ENCODE peak calls at places on chromosomes 2 and 18, in four cellular contexts. One of them, this sample, is unnamed.

GRCh38 chr2:238228700-238229099 is 11.1 kb downstream of the HES6 start:
- DNase-seq in neural progenitor cell: no peak
- DNase-seq in endothelial cell of umbilical vein: no peak
- DNase-seq in fibroblast of lung: no peak
- DNase-seq in this sample: no peak

GRCh38 chr18:59402432-59403090 is 43.5 kb upstream of the LMAN1 start:
- DNase-seq in neural progenitor cell: peak
- DNase-seq in endothelial cell of umbilical vein: peak
- DNase-seq in fibroblast of lung: peak
- DNase-seq in this sample: peak

GRCh38 chr2:97733341-97734035 is 20.1 kb downstream of the ZAP70 start:
- DNase-seq in neural progenitor cell: no peak
- DNase-seq in endothelial cell of umbilical vein: no peak
- DNase-seq in fibroblast of lung: no peak
- DNase-seq in this sample: no peak

GRCh38 chr2:126970583-126970982 is 71.9 kb downstream of the TEX51 start:
- DNase-seq in neural progenitor cell: peak
- DNase-seq in endothelial cell of umbilical vein: no peak
- DNase-seq in fibroblast of lung: no peak
- DNase-seq in this sample: no peak

GRCh38 chr2:166519391-166519962 is 25.4 kb upstream of the SCN7A start:
- DNase-seq in neural progenitor cell: peak
- DNase-seq in endothelial cell of umbilical vein: no peak
- DNase-seq in fibroblast of lung: no peak
- DNase-seq in this sample: no peak

GRCh38 chr2:222891890-222892289 is 31.1 kb downstream of the ACSL3 start:
- DNase-seq in neural progenitor cell: no peak
- DNase-seq in endothelial cell of umbilical vein: no peak
- DNase-seq in fibroblast of lung: peak
- DNase-seq in this sample: no peak

GRCh38 chr2:138615257-138615656 is 113.7 kb downstream of the SPOPL start:
- DNase-seq in neural progenitor cell: no peak
- DNase-seq in endothelial cell of umbilical vein: no peak
- DNase-seq in fibroblast of lung: no peak
- DNase-seq in this sample: peak

GRCh38 chr2:63027220-63027619 is 23.4 kb upstream of the OTX1 start:
- DNase-seq in neural progenitor cell: no peak
- DNase-seq in endothelial cell of umbilical vein: no peak
- DNase-seq in fibroblast of lung: no peak
- DNase-seq in this sample: no peak

GRCh38 chr2:218470454-218470853 is 51.5 kb downstream of the VIL1 start:
- DNase-seq in neural progenitor cell: no peak
- DNase-seq in endothelial cell of umbilical vein: no peak
- DNase-seq in fibroblast of lung: no peak
- DNase-seq in this sample: no peak

GRCh38 chr18:36382151-36382550 is 84.6 kb downstream of the FHOD3 start:
- DNase-seq in neural progenitor cell: no peak
- DNase-seq in endothelial cell of umbilical vein: no peak
- DNase-seq in fibroblast of lung: no peak
- DNase-seq in this sample: no peak

GRCh38 chr2:237315881-237316225 is 98.1 kb downstream of the COL6A3 start:
- DNase-seq in neural progenitor cell: no peak
- DNase-seq in endothelial cell of umbilical vein: no peak
- DNase-seq in fibroblast of lung: peak
- DNase-seq in this sample: no peak

GRCh38 chr2:32678825-32679224 is 51.0 kb downstream of the TTC27 start:
- DNase-seq in neural progenitor cell: no peak
- DNase-seq in endothelial cell of umbilical vein: peak
- DNase-seq in fibroblast of lung: peak
- DNase-seq in this sample: no peak

GRCh38 chr18:57275111-57275510 is 77.2 kb upstream of the ST8SIA3 start:
- DNase-seq in neural progenitor cell: no peak
- DNase-seq in endothelial cell of umbilical vein: no peak
- DNase-seq in fibroblast of lung: no peak
- DNase-seq in this sample: no peak

GRCh38 chr2:70340921-70341765 is 39.3 kb upstream of the FAM136A start:
- DNase-seq in neural progenitor cell: peak
- DNase-seq in endothelial cell of umbilical vein: peak
- DNase-seq in fibroblast of lung: peak
- DNase-seq in this sample: peak

GRCh38 chr2:174623690-174624089 is 26.1 kb upstream of the WIPF1 start:
- DNase-seq in neural progenitor cell: no peak
- DNase-seq in endothelial cell of umbilical vein: no peak
- DNase-seq in fibroblast of lung: no peak
- DNase-seq in this sample: no peak

GRCh38 chr18:26091047-26091630 is 726 bp upstream of the SS18 start:
- DNase-seq in neural progenitor cell: no peak
- DNase-seq in endothelial cell of umbilical vein: no peak
- DNase-seq in fibroblast of lung: no peak
- DNase-seq in this sample: peak

GRCh38 chr2:218431878-218432277 is 13.0 kb downstream of the VIL1 start:
- DNase-seq in neural progenitor cell: no peak
- DNase-seq in endothelial cell of umbilical vein: no peak
- DNase-seq in fibroblast of lung: no peak
- DNase-seq in this sample: no peak

GRCh38 chr2:25228848-25229674 is 60.7 kb upstream of the POMC start:
- DNase-seq in neural progenitor cell: peak
- DNase-seq in endothelial cell of umbilical vein: peak
- DNase-seq in fibroblast of lung: peak
- DNase-seq in this sample: peak

GRCh38 chr2:43218550-43219382 is 7.6 kb downstream of the ZFP36L2 start:
- DNase-seq in neural progenitor cell: no peak
- DNase-seq in endothelial cell of umbilical vein: peak
- DNase-seq in fibroblast of lung: peak
- DNase-seq in this sample: peak

GRCh38 chr2:196266855-196267254 is 95.5 kb upstream of the STK17B start:
- DNase-seq in neural progenitor cell: no peak
- DNase-seq in endothelial cell of umbilical vein: peak
- DNase-seq in fibroblast of lung: no peak
- DNase-seq in this sample: no peak

GRCh38 chr2:226699321-226699720 is 100.3 kb downstream of the IRS1 start:
- DNase-seq in neural progenitor cell: no peak
- DNase-seq in endothelial cell of umbilical vein: no peak
- DNase-seq in fibroblast of lung: peak
- DNase-seq in this sample: no peak

GRCh38 chr18:67525328-67526110 is 9.0 kb upstream of the DSEL start:
- DNase-seq in neural progenitor cell: peak
- DNase-seq in endothelial cell of umbilical vein: peak
- DNase-seq in fibroblast of lung: peak
- DNase-seq in this sample: peak

GRCh38 chr18:63604791-63605567 is 17.8 kb downstream of the SERPINB13 start:
- DNase-seq in neural progenitor cell: no peak
- DNase-seq in endothelial cell of umbilical vein: no peak
- DNase-seq in fibroblast of lung: no peak
- DNase-seq in this sample: peak

GRCh38 chr2:95524195-95524594 is 39.6 kb upstream of the TRIM43B start:
- DNase-seq in neural progenitor cell: no peak
- DNase-seq in endothelial cell of umbilical vein: no peak
- DNase-seq in fibroblast of lung: no peak
- DNase-seq in this sample: no peak

GRCh38 chr2:173087793-173088493 is 12.3 kb downstream of the MAP3K20 start:
- DNase-seq in neural progenitor cell: no peak
- DNase-seq in endothelial cell of umbilical vein: no peak
- DNase-seq in fibroblast of lung: no peak
- DNase-seq in this sample: no peak

GRCh38 chr2:54321062-54321461 is 65.0 kb upstream of the TSPYL6 start:
- DNase-seq in neural progenitor cell: no peak
- DNase-seq in endothelial cell of umbilical vein: no peak
- DNase-seq in fibroblast of lung: peak
- DNase-seq in this sample: no peak

GRCh38 chr18:74722237-74722636 is 124.6 kb downstream of the ZNF407 start:
- DNase-seq in neural progenitor cell: no peak
- DNase-seq in endothelial cell of umbilical vein: peak
- DNase-seq in fibroblast of lung: peak
- DNase-seq in this sample: no peak

GRCh38 chr2:101200714-101201113 is 49.5 kb upstream of the TBC1D8 start:
- DNase-seq in neural progenitor cell: no peak
- DNase-seq in endothelial cell of umbilical vein: peak
- DNase-seq in fibroblast of lung: peak
- DNase-seq in this sample: no peak

GRCh38 chr2:223613017-223613950 is 11.1 kb upstream of the SCG2 start:
- DNase-seq in neural progenitor cell: peak
- DNase-seq in endothelial cell of umbilical vein: peak
- DNase-seq in fibroblast of lung: peak
- DNase-seq in this sample: peak

DNA sequence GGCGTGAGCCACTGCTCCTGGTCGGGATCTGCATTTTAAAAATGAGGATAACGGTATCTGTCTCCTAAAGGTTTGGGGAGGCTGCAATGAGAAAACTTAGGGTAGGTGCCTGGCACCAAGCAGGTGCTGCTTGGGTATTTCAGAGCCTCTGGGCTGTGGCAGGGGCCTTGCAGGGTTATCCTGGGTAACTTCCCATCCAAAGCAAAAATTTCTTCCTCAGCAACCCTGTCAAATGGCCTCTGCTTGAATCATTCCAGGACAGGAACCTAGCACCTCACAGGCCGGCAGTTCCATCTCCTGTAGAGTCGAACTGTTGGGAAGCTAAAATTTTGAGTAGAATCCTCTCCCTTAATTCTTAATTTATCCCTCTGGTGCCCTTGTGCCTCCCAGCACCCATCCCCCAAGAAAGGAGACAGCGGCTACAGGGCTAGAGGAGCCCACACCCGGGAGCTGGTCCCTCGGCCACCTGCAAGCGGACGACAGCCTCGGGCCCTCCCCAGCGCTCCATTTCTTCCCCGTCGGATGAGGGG is 868 bp downstream of the CGREF1 start:
- DNase-seq in neural progenitor cell: no peak
- DNase-seq in endothelial cell of umbilical vein: no peak
- DNase-seq in fibroblast of lung: no peak
- DNase-seq in this sample: no peak
- TF ChIP-seq EZH2 in neural progenitor cell: no peak
- TF ChIP-seq EZH2 in endothelial cell of umbilical vein: no peak
- TF ChIP-seq EZH2 in fibroblast of lung: no peak
- TF ChIP-seq EZH2 in this sample: no peak

DNA sequence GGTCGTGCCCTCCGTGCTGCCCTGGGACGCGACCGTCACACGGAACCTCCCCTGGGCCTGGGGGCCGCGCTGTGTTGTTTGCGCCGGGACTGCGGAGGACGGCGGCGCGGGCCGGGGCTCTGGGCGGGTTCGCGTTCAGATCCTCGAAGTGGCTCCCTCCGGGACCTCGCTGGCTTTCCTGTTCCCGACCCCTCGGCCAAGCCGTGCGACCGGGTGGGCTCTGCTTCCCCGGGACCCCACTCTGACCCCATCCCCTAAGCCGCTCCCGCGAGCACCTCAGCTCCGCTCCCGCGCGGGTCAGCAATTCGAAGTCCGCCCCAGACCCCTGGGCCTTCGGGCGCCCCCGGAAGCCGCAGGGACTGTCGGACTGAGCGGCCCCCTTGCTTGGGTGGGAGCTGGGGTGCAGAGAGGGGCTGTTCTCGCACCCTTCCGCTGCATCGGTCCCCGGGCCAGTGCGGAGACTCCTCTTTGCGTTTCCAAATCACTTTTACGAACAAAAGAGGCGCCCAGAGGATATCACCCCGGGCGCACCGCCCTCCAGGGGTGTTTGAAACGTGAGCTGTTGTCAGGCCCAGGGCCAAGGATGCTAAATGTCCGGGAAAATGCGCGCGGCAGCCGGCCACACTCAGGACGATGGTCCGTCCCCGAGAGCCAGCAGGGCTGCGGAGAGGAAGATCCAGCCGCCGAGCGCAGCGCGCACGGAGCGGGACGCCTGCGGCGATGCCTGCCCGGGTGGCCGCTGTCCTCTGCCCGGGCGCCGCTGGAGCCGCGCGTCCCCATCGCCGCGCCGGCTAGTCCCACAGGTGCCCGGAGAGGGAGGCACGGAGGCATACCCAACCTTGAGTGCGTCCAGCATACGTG is 73.5 kb downstream of the ZCCHC2 start:
- DNase-seq in neural progenitor cell: peak
- DNase-seq in endothelial cell of umbilical vein: no peak
- DNase-seq in fibroblast of lung: no peak
- DNase-seq in this sample: peak
- TF ChIP-seq EZH2 in neural progenitor cell: peak
- TF ChIP-seq EZH2 in endothelial cell of umbilical vein: peak
- TF ChIP-seq EZH2 in fibroblast of lung: peak
- TF ChIP-seq EZH2 in this sample: no peak

DNA sequence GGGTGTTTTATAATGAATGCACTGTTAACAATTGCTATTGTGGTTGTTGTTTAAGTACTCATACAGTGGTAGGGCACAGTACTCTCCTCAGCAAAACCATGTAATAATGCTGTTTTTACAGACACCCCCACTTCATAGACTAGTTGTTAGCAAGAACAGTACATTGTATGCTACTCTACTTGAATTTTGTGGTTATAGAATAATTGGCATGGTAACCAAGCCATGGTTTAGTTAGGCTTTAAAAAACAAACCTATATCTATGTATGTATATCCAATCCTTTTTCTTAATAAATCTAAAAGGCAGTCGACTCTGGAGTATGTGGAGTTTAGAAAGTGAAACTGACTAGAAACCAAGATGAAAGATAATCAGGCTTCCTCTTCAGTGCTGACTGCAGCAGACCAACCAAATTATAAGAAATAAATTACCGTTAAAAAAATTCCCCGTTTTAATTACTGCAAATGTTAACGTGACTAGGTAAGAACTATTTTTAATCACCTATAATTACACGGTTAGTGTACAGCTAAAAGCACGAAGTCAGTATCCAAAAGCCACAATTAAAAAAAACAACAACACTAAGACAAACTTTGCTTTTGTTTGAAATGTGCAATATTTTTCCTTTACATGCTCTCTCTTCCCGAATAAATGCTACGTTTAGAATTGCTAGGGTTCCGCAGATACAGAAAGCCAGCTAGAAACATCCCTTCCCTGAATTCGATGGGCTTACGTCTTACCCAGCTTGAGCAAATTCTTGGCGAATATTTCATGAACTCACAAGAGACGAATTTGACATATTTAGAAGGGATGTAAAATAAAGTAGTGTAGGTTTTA is 113.3 kb upstream of the SERTAD2 start:
- DNase-seq in neural progenitor cell: peak
- DNase-seq in endothelial cell of umbilical vein: peak
- DNase-seq in fibroblast of lung: peak
- DNase-seq in this sample: no peak
- TF ChIP-seq EZH2 in neural progenitor cell: no peak
- TF ChIP-seq EZH2 in endothelial cell of umbilical vein: no peak
- TF ChIP-seq EZH2 in fibroblast of lung: no peak
- TF ChIP-seq EZH2 in this sample: no peak

DNA sequence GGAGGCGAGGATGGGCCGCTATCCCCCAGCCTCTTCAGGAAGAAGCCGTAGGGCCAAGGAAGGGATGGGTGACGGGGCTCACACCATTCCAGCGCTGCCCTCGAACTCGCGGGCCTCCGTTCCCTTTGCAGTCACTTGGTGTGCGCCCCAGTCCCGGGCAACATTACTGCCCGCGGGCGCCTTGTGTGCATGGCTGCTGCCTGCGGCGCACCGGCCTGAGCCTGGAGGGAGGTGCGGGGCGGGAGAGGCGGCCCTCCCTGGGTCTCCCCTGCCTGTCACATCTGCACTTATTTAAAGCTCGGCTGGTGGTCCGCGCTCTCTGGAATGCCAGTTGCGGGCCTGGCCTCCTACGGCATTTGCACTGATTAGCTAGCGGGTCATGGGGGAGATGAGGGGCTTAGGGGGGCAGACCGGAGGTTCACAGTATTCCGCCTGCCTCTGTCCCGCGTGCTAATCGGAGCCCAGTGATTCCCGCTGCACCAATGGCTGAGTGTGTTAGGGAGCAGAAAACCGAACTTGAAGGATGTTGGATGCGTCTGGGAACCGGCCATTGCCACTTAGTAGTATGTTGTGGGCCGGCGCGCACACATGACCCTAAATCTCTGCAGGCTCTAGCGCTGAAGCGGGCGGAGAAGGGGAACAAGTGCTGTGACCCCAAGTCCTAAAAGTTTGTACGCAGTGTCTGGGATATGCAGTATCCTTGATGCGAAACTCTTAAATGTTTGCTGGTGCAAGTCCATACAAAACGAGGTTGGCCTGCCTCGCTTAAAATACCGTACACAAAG is 161.1 kb upstream of the SIX2 start:
- DNase-seq in neural progenitor cell: peak
- DNase-seq in endothelial cell of umbilical vein: no peak
- DNase-seq in fibroblast of lung: no peak
- DNase-seq in this sample: no peak
- TF ChIP-seq EZH2 in neural progenitor cell: peak
- TF ChIP-seq EZH2 in endothelial cell of umbilical vein: peak
- TF ChIP-seq EZH2 in fibroblast of lung: peak
- TF ChIP-seq EZH2 in this sample: no peak

This sample was measured in PC-9.